ENCODE peak calls at places on chromosomes 7 and 10, in nine cellular contexts. V, K, J, R, L, P, C, A and X are unnamed samples.

GRCh38 chr10:132574783-132575319 is 37.3 kb downstream of the INPP5A start:
- DNase-seq in V (no peak), K (no peak), J (no peak), R (no peak), L (peak), P (peak), C (peak), A (no peak), X (no peak)

GRCh38 chr7:32881074-32881982 is 10.2 kb downstream of the KBTBD2 start:
- DNase-seq in V (no peak), K (no peak), J (no peak), R (no peak), L (no peak), P (no peak), C (no peak), A (no peak), X (no peak)

GRCh38 chr7:148318092-148318756 is 272.3 kb upstream of the C7orf33 start:
- DNase-seq in V (no peak), K (no peak), J (no peak), R (no peak), L (no peak), P (no peak), C (no peak), A (no peak), X (no peak)

GRCh38 chr7:110179037-110179436 is 911.9 kb upstream of the LRRN3 start:
- DNase-seq in V (no peak), K (no peak), J (no peak), R (no peak), L (peak), P (no peak), C (no peak), A (no peak), X (no peak)

GRCh38 chr7:155213385-155213784 is 84.3 kb upstream of the INSIG1 start:
- DNase-seq in V (no peak), K (no peak), J (no peak), R (no peak), L (peak), P (no peak), C (peak), A (no peak), X (no peak)

GRCh38 chr10:29807407-29807806 is 172.6 kb upstream of the SVIL start:
- DNase-seq in V (no peak), K (no peak), J (no peak), R (peak), L (peak), P (no peak), C (peak), A (no peak), X (peak)

GRCh38 chr7:72925546-72926120 is 738 bp downstream of the POM121 start:
- DNase-seq in V (no peak), K (no peak), J (no peak), R (no peak), L (no peak), P (no peak), C (peak), A (no peak), X (no peak)

GRCh38 chr10:76632158-76633051 is 1005.2 kb downstream of the KCNMA1 start:
- DNase-seq in V (peak), K (no peak), J (no peak), R (no peak), L (no peak), P (peak), C (peak), A (no peak), X (no peak)

GRCh38 chr7:2763607-2764006 is 75.6 kb downstream of the AMZ1 start:
- DNase-seq in V (no peak), K (no peak), J (no peak), R (no peak), L (no peak), P (no peak), C (no peak), A (no peak), X (no peak)

GRCh38 chr7:28570113-28570969 is 158.0 kb downstream of the CREB5 start:
- DNase-seq in V (no peak), K (no peak), J (no peak), R (no peak), L (no peak), P (no peak), C (no peak), A (no peak), X (no peak)

GRCh38 chr7:4133491-4134044 is 548.5 kb upstream of the FOXK1 start:
- DNase-seq in V (no peak), K (no peak), J (no peak), R (no peak), L (no peak), P (no peak), C (no peak), A (no peak), X (no peak)

GRCh38 chr10:3848768-3849643 is 64.0 kb upstream of the KLF6 start:
- DNase-seq in V (no peak), K (no peak), J (no peak), R (no peak), L (peak), P (peak), C (peak), A (no peak), X (no peak)

GRCh38 chr10:8034666-8035640 is 19.5 kb upstream of the GATA3 start:
- DNase-seq in V (no peak), K (no peak), J (no peak), R (no peak), L (no peak), P (no peak), C (peak), A (no peak), X (no peak)

GRCh38 chr7:119935418-119936025 is 337.5 kb upstream of the KCND2 start:
- DNase-seq in V (no peak), K (no peak), J (no peak), R (peak), L (peak), P (peak), C (peak), A (no peak), X (no peak)

GRCh38 chr10:5999440-6000165 is 22.3 kb upstream of the IL15RA start:
- DNase-seq in V (no peak), K (no peak), J (no peak), R (no peak), L (no peak), P (no peak), C (no peak), A (no peak), X (no peak)

GRCh38 chr10:3635248-3635647 is 149.8 kb downstream of the KLF6 start:
- DNase-seq in V (no peak), K (no peak), J (no peak), R (no peak), L (no peak), P (no peak), C (no peak), A (no peak), X (no peak)

GRCh38 chr10:3931901-3932300 is 146.9 kb upstream of the KLF6 start:
- DNase-seq in V (no peak), K (no peak), J (no peak), R (no peak), L (no peak), P (no peak), C (no peak), A (no peak), X (no peak)

GRCh38 chr7:41881313-41882130 is 178.6 kb upstream of the INHBA start:
- DNase-seq in V (no peak), K (no peak), J (peak), R (no peak), L (peak), P (peak), C (peak), A (peak), X (no peak)

GRCh38 chr7:30543815-30544525 is 39.3 kb upstream of the GGCT start:
- DNase-seq in V (no peak), K (no peak), J (no peak), R (no peak), L (no peak), P (no peak), C (no peak), A (no peak), X (no peak)

GRCh38 chr10:104391150-104391968 is 37.7 kb downstream of the CFAP58 start:
- DNase-seq in V (no peak), K (no peak), J (no peak), R (no peak), L (no peak), P (no peak), C (peak), A (no peak), X (no peak)

GRCh38 chr10:126227762-126228134 is 160.5 kb downstream of the ADAM12 start:
- DNase-seq in V (no peak), K (peak), J (no peak), R (no peak), L (peak), P (no peak), C (peak), A (no peak), X (no peak)

GRCh38 chr7:17405786-17406185 is 107.3 kb downstream of the AHR start:
- DNase-seq in V (no peak), K (peak), J (no peak), R (peak), L (peak), P (no peak), C (peak), A (no peak), X (peak)

GRCh38 chr10:99526861-99527504 is 5.8 kb upstream of the NKX2-3 start:
- DNase-seq in V (no peak), K (no peak), J (no peak), R (no peak), L (no peak), P (no peak), C (no peak), A (no peak), X (no peak)

GRCh38 chr10:623477-624311 is 65.8 kb downstream of the DIP2C start:
- DNase-seq in V (no peak), K (no peak), J (no peak), R (no peak), L (no peak), P (no peak), C (no peak), A (no peak), X (no peak)

GRCh38 chr10:88077977-88078376 is 214.6 kb downstream of the PTEN start:
- DNase-seq in V (no peak), K (no peak), J (no peak), R (no peak), L (no peak), P (no peak), C (peak), A (no peak), X (no peak)

GRCh38 chr7:33824911-33825459 is 80.4 kb upstream of the BMPER start:
- DNase-seq in V (no peak), K (no peak), J (no peak), R (no peak), L (no peak), P (no peak), C (no peak), A (no peak), X (no peak)

GRCh38 chr10:92691042-92691590 is 1.4 kb downstream of the HHEX start:
- DNase-seq in V (no peak), K (no peak), J (no peak), R (no peak), L (no peak), P (peak), C (no peak), A (no peak), X (no peak)

GRCh38 chr7:2175514-2175913 is 57.2 kb downstream of the MAD1L1 start:
- DNase-seq in V (no peak), K (peak), J (no peak), R (peak), L (peak), P (peak), C (peak), A (no peak), X (peak)

GRCh38 chr10:1611936-1612550 is 125.3 kb downstream of the ADARB2 start:
- DNase-seq in V (no peak), K (no peak), J (no peak), R (no peak), L (no peak), P (no peak), C (no peak), A (no peak), X (no peak)

GRCh38 chr10:10871312-10871711 is 146.4 kb upstream of the CELF2 start:
- DNase-seq in V (no peak), K (no peak), J (no peak), R (no peak), L (no peak), P (no peak), C (no peak), A (no peak), X (no peak)

GRCh38 chr7:91201731-91202130 is 62.5 kb upstream of the FZD1 start:
- DNase-seq in V (no peak), K (no peak), J (no peak), R (no peak), L (no peak), P (no peak), C (no peak), A (no peak), X (no peak)

GRCh38 chr10:7915923-7916322 is 97.6 kb downstream of the TAF3 start:
- DNase-seq in V (no peak), K (no peak), J (no peak), R (no peak), L (no peak), P (no peak), C (peak), A (no peak), X (peak)